ENCODE peak calls at places on chromosomes 4 and X, in six cellular contexts. N, U, R, W, Q and Z are unnamed samples.

GRCh38 chr4:75189976-75190375 is 257.1 kb downstream of the PARM1 start:
- DNase-seq in Q (no peak), N (no peak), W (no peak), U (no peak), R (no peak), Z (no peak)

GRCh38 chr4:13547563-13548041 is 3.3 kb upstream of the NKX3-2 start:
- DNase-seq in U (no peak), Q (no peak), R (no peak), W (no peak), N (no peak), Z (no peak)

GRCh38 chr4:5979981-5980380 is 38.2 kb downstream of the C4orf50 start:
- DNase-seq in N (peak; percentile 14), R (no peak), Q (no peak), U (no peak), W (no peak), Z (no peak)

GRCh38 chr4:17758459-17758858 is 23.0 kb downstream of the FAM184B start:
- DNase-seq in U (no peak), Q (no peak), N (no peak), R (no peak), W (no peak), Z (no peak)

GRCh38 chr4:6356076-6356560 is 86.5 kb downstream of the WFS1 start:
- DNase-seq in R (no peak), U (no peak), W (no peak), Q (no peak), N (no peak), Z (no peak)

GRCh38 chr4:19187709-19188108 is 1064.0 kb upstream of the SLIT2 start:
- DNase-seq in R (no peak), N (no peak), U (no peak), W (no peak), Q (no peak), Z (no peak)

GRCh38 chrX:123731987-123732678 is 719 bp downstream of the THOC2 start:
- DNase-seq in W (no peak), R (no peak), U (peak; percentile 42), Q (peak; percentile 44), N (no peak), Z (peak; percentile 24)

GRCh38 chr4:76706581-76706980 is 191.4 kb downstream of the SOWAHB start:
- DNase-seq in Q (peak; percentile 66), R (no peak), N (peak; percentile 34), W (no peak), U (peak; percentile 36), Z (no peak)

GRCh38 chr4:75180790-75181776 is 248.2 kb downstream of the PARM1 start:
- DNase-seq in W (peak; percentile 6), U (no peak), N (no peak), Q (peak; percentile 64), R (peak; percentile 27), Z (no peak)

GRCh38 chrX:42944381-42944998 is 166.5 kb upstream of the PPP1R2C start:
- DNase-seq in Q (peak; percentile 13), U (no peak), N (no peak), W (no peak), R (no peak), Z (no peak)

GRCh38 chr4:134787315-134787714 is 585.7 kb upstream of the PABPC4L start:
- DNase-seq in N (no peak), Q (no peak), R (no peak), W (peak; percentile 1), U (peak; percentile 1), Z (peak; percentile 7)

GRCh38 chr4:3834186-3834920 is 68.2 kb downstream of the ADRA2C start:
- DNase-seq in U (no peak), N (no peak), Q (no peak), W (no peak), R (no peak), Z (no peak)

GRCh38 chr4:82898322-82899243 is 2.0 kb upstream of the THAP9 start:
- DNase-seq in N (peak; percentile 95), R (no peak), U (peak; percentile 81), W (peak; percentile 77), Q (peak; percentile 78), Z (peak; percentile 88)

GRCh38 chr4:37188100-37188499 is 56.4 kb upstream of the NWD2 start:
- DNase-seq in R (no peak), U (no peak), Q (no peak), W (no peak), N (no peak), Z (no peak)

GRCh38 chr4:104064650-104065577 is 345.1 kb upstream of the TACR3 start:
- DNase-seq in Q (peak; percentile 35), N (peak; percentile 34), U (no peak), W (peak; percentile 12), R (peak; percentile 26), Z (peak; percentile 53)

GRCh38 chr4:110988741-110989140 is 365.9 kb upstream of the PITX2 start:
- DNase-seq in W (no peak), N (no peak), R (no peak), U (no peak), Q (no peak), Z (no peak)

GRCh38 chrX:40755291-40756249 is 20.2 kb upstream of the MED14 start:
- DNase-seq in N (peak; percentile 33), W (peak; percentile 9), U (peak; percentile 41), Q (no peak), R (no peak), Z (no peak)

GRCh38 chr4:12633058-12633651 is 851.0 kb downstream of the RAB28 start:
- DNase-seq in U (peak; percentile 42), R (peak; percentile 44), W (peak; percentile 69), N (peak; percentile 60), Q (peak; percentile 64), Z (peak; percentile 68)

GRCh38 chr4:161555689-161556660 is 607.8 kb downstream of the FSTL5 start:
- DNase-seq in R (peak; percentile 30), Q (no peak), W (peak; percentile 83), U (peak; percentile 67), N (peak; percentile 26), Z (peak; percentile 82)

GRCh38 chr4:76476606-76477005 is 41.6 kb downstream of the SHROOM3 start:
- DNase-seq in R (no peak), N (no peak), W (no peak), Q (no peak), U (no peak), Z (no peak)

GRCh38 chr4:6548201-6548881 is 26.6 kb upstream of the MAN2B2 start:
- DNase-seq in R (no peak), N (peak; percentile 47), U (peak; percentile 53), W (peak; percentile 25), Q (peak; percentile 6), Z (peak; percentile 20)

GRCh38 chr4:2461246-2461960 is 7.5 kb upstream of the RNF4 start:
- DNase-seq in Q (no peak), R (no peak), N (no peak), U (no peak), W (no peak), Z (no peak)

GRCh38 chr4:164924670-164925238 is 47.8 kb downstream of the APELA start:
- DNase-seq in R (no peak), Q (no peak), N (no peak), U (no peak), W (no peak), Z (no peak)

GRCh38 chrX:39676434-39676833 is 421.3 kb downstream of the BCOR start:
- DNase-seq in W (no peak), R (no peak), U (no peak), Q (no peak), N (no peak), Z (no peak)

GRCh38 chrX:69229436-69229835 is 64.2 kb upstream of the PJA1 start:
- DNase-seq in R (no peak), Q (no peak), N (peak; percentile 84), W (peak; percentile 19), U (peak; percentile 9), Z (peak; percentile 14)

GRCh38 chrX:120358687-120359086 is 3.2 kb upstream of the ATP1B4 start:
- DNase-seq in U (peak; percentile 2), Q (no peak), R (no peak), N (peak; percentile 35), W (peak; percentile 52), Z (peak; percentile 11)

GRCh38 chr4:153594208-153594607 is 89.9 kb upstream of the TLR2 start:
- DNase-seq in N (peak; percentile 15), R (no peak), U (peak; percentile 32), Q (no peak), W (no peak), Z (no peak)

GRCh38 chrX:119970574-119970973 is 27.0 kb upstream of the NKAP start:
- DNase-seq in R (no peak), U (no peak), Q (peak; percentile 40), W (no peak), N (no peak), Z (no peak)

DNA sequence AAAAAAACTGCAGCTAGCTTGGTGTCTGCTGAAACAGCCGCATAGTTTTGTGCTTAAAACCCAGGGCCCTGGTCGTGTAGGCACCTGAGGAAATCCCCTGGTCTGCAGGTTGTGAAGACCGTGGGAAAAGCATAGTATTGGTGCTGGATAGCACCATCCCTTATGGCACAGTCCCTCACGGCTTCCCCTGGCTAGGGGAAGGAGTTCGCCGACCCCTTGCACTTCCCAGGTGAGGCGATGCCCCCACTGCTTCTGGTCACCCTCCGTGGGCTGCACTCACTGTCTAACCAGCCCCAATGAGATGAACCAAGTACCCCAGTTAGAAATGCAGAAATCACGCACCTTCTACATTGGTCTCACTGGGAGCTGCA is 1105.1 kb downstream of the STPG2 start:
- DNase-seq in N (no peak), U (no peak), Q (no peak), W (no peak), R (no peak), Z (no peak)
- H3K4me3 ChIP-seq in N (no peak overlapping the region), U (no peak overlapping the region), Q (no peak overlapping the region), W (no peak overlapping the region), R (no peak overlapping the region), Z (no peak overlapping the region)

GRCh38 chr4:78787392-78788004 is 11.3 kb downstream of the BMP2K start:
- DNase-seq in R (no peak), N (no peak), U (no peak), Q (no peak), W (no peak), Z (no peak)
- H3K4me3 ChIP-seq in R (no peak overlapping the region), N (no peak overlapping the region), U (no peak overlapping the region), Q (no peak overlapping the region), W (no peak overlapping the region), Z (no peak overlapping the region)

DNA sequence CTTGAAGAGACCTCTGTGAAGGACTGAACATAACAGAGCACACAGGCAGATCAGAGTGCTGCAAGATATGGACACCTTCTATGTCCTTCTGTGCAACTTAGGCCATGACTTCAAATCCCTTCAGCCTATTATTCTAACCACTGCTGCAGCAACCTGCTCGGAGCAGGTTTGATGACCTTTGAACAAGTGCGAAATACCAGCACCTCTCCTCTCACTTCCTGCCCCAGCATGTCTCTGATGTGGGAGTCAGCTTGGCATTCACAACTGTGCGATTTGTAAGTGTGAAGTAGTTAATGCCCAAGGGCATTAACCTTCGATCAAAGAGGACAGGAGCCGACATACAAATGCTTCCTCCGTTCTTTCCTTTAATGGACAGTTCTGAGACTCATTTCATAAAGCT is 1.6 kb upstream of the EXOC1 start:
- DNase-seq in U (no peak), R (no peak), Q (peak; percentile 91), N (no peak), W (no peak), Z (no peak)
- H3K4me3 ChIP-seq in U (no peak overlapping the region), R (no peak overlapping the region), Q (no peak overlapping the region), N (no peak overlapping the region), W (no peak overlapping the region), Z (no peak overlapping the region)

GRCh38 chr4:211033-211511 is 86.8 kb downstream of the ZNF718 start:
- DNase-seq in W (no peak), Q (no peak), U (no peak), N (no peak), R (no peak), Z (no peak)

GRCh38 chr4:217891-218290 is 87.4 kb downstream of the ZNF732 start:
- DNase-seq in U (no peak), R (no peak), W (no peak), N (no peak), Q (no peak), Z (no peak)

GRCh38 chr4:212438-213174 is 88.3 kb downstream of the ZNF718 start:
- DNase-seq in U (peak; percentile 94), Q (peak; percentile 0), W (peak; percentile 92), R (no peak), N (peak; percentile 90), Z (peak; percentile 91)

GRCh38 chr4:213971-214370 is 89.7 kb downstream of the ZNF718 start:
- DNase-seq in R (no peak), N (no peak), U (no peak), Q (no peak), W (no peak), Z (no peak)
- H3K4me3 ChIP-seq in R (no peak overlapping the region), N (peak overlapping the region; percentile 68), U (no peak overlapping the region), Q (no peak overlapping the region), W (no peak overlapping the region), Z (no peak overlapping the region)